ENCODE peak calls at places on chromosomes 6 and 20, in five cellular contexts. G is GM19239, E is stromal cell of bone marrow, K is GM10248, A is substantia nigra. D is an unnamed sample.

GRCh38 chr6:7725412-7725811 is 487 bp upstream of the BMP6 start:
- DNase-seq in E (no peak), A (no peak), G (no peak), K (no peak), D (no peak)

GRCh38 chr6:52360601-52361346 is 1.2 kb upstream of the PAQR8 start:
- DNase-seq in G (no peak), A (no peak), E (no peak), K (no peak), D (peak)

GRCh38 chr20:62697468-62697912 is 11.1 kb upstream of the NTSR1 start:
- DNase-seq in E (no peak), K (no peak), G (no peak), A (peak), D (no peak)

GRCh38 chr20:19901226-19901625 is 115.9 kb upstream of the NAA20 start:
- DNase-seq in K (no peak), G (no peak), E (no peak), A (no peak), D (no peak)

GRCh38 chr6:67854098-67854497 is 781.0 kb upstream of the ADGRB3 start:
- DNase-seq in K (no peak), E (no peak), G (no peak), A (no peak), D (no peak)

GRCh38 chr6:143744593-143745151 is 66.9 kb downstream of the PHACTR2 start:
- DNase-seq in E (no peak), K (no peak), G (no peak), A (no peak), D (no peak)

GRCh38 chr20:24149881-24150307 is 161.3 kb upstream of the GGTLC1 start:
- DNase-seq in E (no peak), G (no peak), K (no peak), A (no peak), D (no peak)

GRCh38 chr6:37171141-37171969 is 1.4 kb downstream of the PIM1 start:
- DNase-seq in G (no peak), A (no peak), E (peak), K (peak), D (no peak)

GRCh38 chr6:139146317-139146726 is 11.4 kb downstream of the HECA start:
- DNase-seq in K (no peak), A (no peak), E (no peak), G (no peak), D (peak)

GRCh38 chr20:57439432-57439831 is 48.2 kb downstream of the RBM38 start:
- DNase-seq in A (no peak), K (no peak), E (no peak), G (no peak), D (no peak)

GRCh38 chr20:2080532-2081224 is 20.9 kb upstream of the STK35 start:
- DNase-seq in G (no peak), A (no peak), K (no peak), E (no peak), D (no peak)

GRCh38 chr6:67875877-67876383 is 759.2 kb upstream of the ADGRB3 start:
- DNase-seq in E (no peak), K (no peak), A (no peak), G (no peak), D (no peak)

GRCh38 chr6:170019259-170020040 is 268.0 kb downstream of the ERMARD start:
- DNase-seq in A (no peak), G (no peak), K (no peak), E (no peak), D (no peak)

GRCh38 chr6:43488667-43489276 is 11.4 kb downstream of the TJAP1 start:
- DNase-seq in A (no peak), E (no peak), G (no peak), K (no peak), D (no peak)

GRCh38 chr6:73722318-73723060 is 26.5 kb downstream of the CD109 start:
- DNase-seq in A (no peak), G (no peak), E (peak), K (peak), D (peak)

GRCh38 chr6:154157706-154158105 is 118.7 kb downstream of the OPRM1 start:
- DNase-seq in G (no peak), K (no peak), E (no peak), A (no peak), D (no peak)

GRCh38 chr20:32155017-32155965 is 45.8 kb downstream of the TM9SF4 start:
- DNase-seq in G (no peak), E (peak), K (peak), A (peak), D (peak)

GRCh38 chr20:8386991-8387390 is 254.9 kb downstream of the PLCB1 start:
- DNase-seq in E (no peak), A (no peak), G (no peak), K (no peak), D (no peak)

GRCh38 chr6:149335924-149336323 is 18.4 kb downstream of the TAB2 start:
- DNase-seq in A (no peak), E (peak), G (no peak), K (no peak), D (no peak)

GRCh38 chr6:54262956-54263355 is 45.3 kb upstream of the TINAG start:
- DNase-seq in K (no peak), A (no peak), E (no peak), G (no peak), D (no peak)

GRCh38 chr6:107554918-107555317 is 65.0 kb downstream of the SOBP start:
- DNase-seq in K (no peak), A (no peak), G (no peak), E (no peak), D (no peak)

GRCh38 chr6:67897998-67898607 is 737.0 kb upstream of the ADGRB3 start:
- DNase-seq in A (no peak), K (no peak), E (no peak), G (no peak), D (no peak)

GRCh38 chr6:41647061-41647511 is 8.8 kb downstream of the MDFI start:
- DNase-seq in E (no peak), A (no peak), K (no peak), G (no peak), D (no peak)

GRCh38 chr6:143183735-143184134 is 123.0 kb downstream of the AIG1 start:
- DNase-seq in A (no peak), K (no peak), E (no peak), G (no peak), D (no peak)

GRCh38 chr6:99369533-99369932 is 20.1 kb upstream of the FAXC start:
- DNase-seq in A (no peak), K (no peak), G (no peak), E (no peak), D (no peak)

GRCh38 chr20:18688676-18689075 is 100.8 kb downstream of the DTD1 start:
- DNase-seq in E (no peak), A (no peak), G (no peak), K (no peak), D (no peak)

GRCh38 chr6:149881860-149882259 is 16.1 kb downstream of the RAET1E start:
- DNase-seq in G (no peak), A (no peak), K (no peak), E (no peak), D (no peak)

GRCh38 chr6:138428943-138429616 is 25.1 kb downstream of the HEBP2 start:
- DNase-seq in E (peak), K (peak), A (no peak), G (no peak), D (peak)

GRCh38 chr20:59145247-59145925 is 18.2 kb upstream of the ZNF831 start:
- DNase-seq in K (no peak), G (no peak), E (no peak), A (no peak), D (no peak)

GRCh38 chr6:3899970-3900439 is 50.8 kb downstream of the FAM50B start:
- DNase-seq in G (no peak), A (no peak), K (no peak), E (no peak), D (no peak)

GRCh38 chr20:53942121-53942816 is 128.1 kb downstream of the BCAS1 start:
- DNase-seq in G (no peak), E (no peak), K (peak), A (no peak), D (no peak)

GRCh38 chr6:129440691-129441090 is 269.3 kb downstream of the ARHGAP18 start:
- DNase-seq in E (peak), K (no peak), A (no peak), G (no peak), D (no peak)

GRCh38 chr6:34200340-34200971 is 36.2 kb upstream of the HMGA1 start:
- DNase-seq in A (no peak), E (no peak), G (no peak), K (no peak), D (no peak)

GRCh38 chr20:44683263-44684046 is 31.7 kb upstream of the CCN5 start:
- DNase-seq in E (no peak), K (peak), A (no peak), G (peak), D (peak)

GRCh38 chr6:130955755-130956154 is 107.3 kb downstream of the EPB41L2 start:
- DNase-seq in K (no peak), G (no peak), A (no peak), E (no peak), D (no peak)

GRCh38 chr20:64216036-64216435 is 39.5 kb upstream of the PCMTD2 start:
- DNase-seq in A (no peak), G (no peak), K (no peak), E (no peak), D (no peak)

GRCh38 chr20:2330090-2330695 is 34.4 kb downstream of the TGM3 start:
- DNase-seq in G (no peak), E (no peak), K (no peak), A (no peak), D (no peak)

GRCh38 chr6:139262519-139263300 is 29.1 kb downstream of the TXLNB start:
- DNase-seq in E (no peak), G (no peak), K (peak), A (no peak), D (peak)

D was measured in GM13977.